ENCODE peak calls at places on chromosomes 4 and X, in five cellular contexts. One of them, this sample, is unnamed.

GRCh38 chr4:25532579-25532978 is 123.1 kb upstream of the SLC34A2 start:
- DNase-seq in HepG2: no peak
- DNase-seq in HEK293T: no peak
- DNase-seq in GM12878: no peak
- DNase-seq in H1: no peak
- DNase-seq in this sample: no peak

GRCh38 chrX:39532761-39533160 is 565.0 kb downstream of the BCOR start:
- DNase-seq in GM12878: no peak
- DNase-seq in H1: no peak
- DNase-seq in HepG2: no peak
- DNase-seq in HEK293T: no peak
- DNase-seq in this sample: no peak

GRCh38 chr4:62917649-62918048 is 1491.6 kb downstream of the TECRL start:
- DNase-seq in GM12878: no peak
- DNase-seq in H1: no peak
- DNase-seq in HepG2: no peak
- DNase-seq in HEK293T: no peak
- DNase-seq in this sample: no peak

GRCh38 chr4:13558881-13559280 is 14.6 kb upstream of the NKX3-2 start:
- DNase-seq in H1: no peak
- DNase-seq in GM12878: no peak
- DNase-seq in HepG2: no peak
- DNase-seq in HEK293T: no peak
- DNase-seq in this sample: no peak

GRCh38 chr4:8419222-8420041 is 21.1 kb downstream of the ACOX3 start:
- DNase-seq in HepG2: no peak
- DNase-seq in HEK293T: no peak
- DNase-seq in H1: no peak
- DNase-seq in GM12878: peak; percentile 37
- DNase-seq in this sample: no peak

GRCh38 chr4:27861381-27861787 is 1000.7 kb downstream of the STIM2 start:
- DNase-seq in GM12878: no peak
- DNase-seq in HEK293T: peak; percentile 4
- DNase-seq in H1: peak; percentile 25
- DNase-seq in HepG2: peak; percentile 25
- DNase-seq in this sample: peak; percentile 46

GRCh38 chr4:2290974-2291704 is 29.2 kb upstream of the MXD4 start:
- DNase-seq in HEK293T: no peak
- DNase-seq in GM12878: no peak
- DNase-seq in HepG2: no peak
- DNase-seq in H1: no peak
- DNase-seq in this sample: no peak

GRCh38 chr4:173477016-173477415 is 53.0 kb downstream of the HAND2 start:
- DNase-seq in GM12878: no peak
- DNase-seq in H1: no peak
- DNase-seq in HepG2: no peak
- DNase-seq in HEK293T: no peak
- DNase-seq in this sample: no peak

GRCh38 chr4:107709916-107710315 is 10.1 kb downstream of the PAPSS1 start:
- DNase-seq in HEK293T: no peak
- DNase-seq in HepG2: no peak
- DNase-seq in H1: no peak
- DNase-seq in GM12878: no peak
- DNase-seq in this sample: no peak

GRCh38 chr4:122758033-122758432 is 25.5 kb downstream of the BBS12 start:
- DNase-seq in GM12878: no peak
- DNase-seq in HepG2: no peak
- DNase-seq in H1: no peak
- DNase-seq in HEK293T: peak; percentile 14
- DNase-seq in this sample: no peak

GRCh38 chr4:99088485-99089365 is at the start of gene ADH5:
- DNase-seq in GM12878: peak; percentile 51
- DNase-seq in H1: peak; percentile 44
- DNase-seq in HEK293T: peak; percentile 92
- DNase-seq in HepG2: peak; percentile 78
- DNase-seq in this sample: peak; percentile 65

GRCh38 chr4:123421942-123422781 is 25.6 kb downstream of the SPRY1 start:
- DNase-seq in HEK293T: no peak
- DNase-seq in H1: no peak
- DNase-seq in HepG2: no peak
- DNase-seq in GM12878: no peak
- DNase-seq in this sample: no peak

GRCh38 chr4:56229947-56230346 is 157.3 kb downstream of the AASDH start:
- DNase-seq in HepG2: no peak
- DNase-seq in H1: no peak
- DNase-seq in HEK293T: no peak
- DNase-seq in GM12878: no peak
- DNase-seq in this sample: no peak

GRCh38 chr4:176193898-176194297 is 1.5 kb downstream of the SPATA4 start:
- DNase-seq in HepG2: no peak
- DNase-seq in GM12878: no peak
- DNase-seq in H1: no peak
- DNase-seq in HEK293T: no peak
- DNase-seq in this sample: no peak

GRCh38 chr4:1337376-1337831 is 9.6 kb upstream of the UVSSA start:
- DNase-seq in HepG2: peak; percentile 29
- DNase-seq in H1: no peak
- DNase-seq in GM12878: no peak
- DNase-seq in HEK293T: no peak
- DNase-seq in this sample: no peak

GRCh38 chrX:81168391-81168790 is 33.3 kb downstream of the HMGN5 start:
- DNase-seq in HEK293T: no peak
- DNase-seq in H1: no peak
- DNase-seq in HepG2: no peak
- DNase-seq in GM12878: no peak
- DNase-seq in this sample: no peak

GRCh38 chr4:108333353-108333920 is 164.7 kb upstream of the LEF1 start:
- DNase-seq in HEK293T: no peak
- DNase-seq in H1: no peak
- DNase-seq in GM12878: no peak
- DNase-seq in HepG2: no peak
- DNase-seq in this sample: no peak

GRCh38 chr4:42636591-42636990 is 20.3 kb downstream of the ATP8A1 start:
- DNase-seq in HEK293T: no peak
- DNase-seq in GM12878: no peak
- DNase-seq in H1: no peak
- DNase-seq in HepG2: no peak
- DNase-seq in this sample: no peak

GRCh38 chr4:170035231-170035630 is 9.0 kb upstream of the MFAP3L start:
- DNase-seq in GM12878: no peak
- DNase-seq in HepG2: no peak
- DNase-seq in HEK293T: no peak
- DNase-seq in H1: no peak
- DNase-seq in this sample: no peak

GRCh38 chr4:110869862-110870577 is 247.1 kb upstream of the PITX2 start:
- DNase-seq in H1: no peak
- DNase-seq in GM12878: peak; percentile 13
- DNase-seq in HEK293T: no peak
- DNase-seq in HepG2: no peak
- DNase-seq in this sample: no peak

GRCh38 chr4:156962551-156962974 is 9.0 kb downstream of the PDGFC start:
- DNase-seq in H1: no peak
- DNase-seq in GM12878: no peak
- DNase-seq in HepG2: peak; percentile 66
- DNase-seq in HEK293T: no peak
- DNase-seq in this sample: no peak

GRCh38 chr4:94561249-94562024 is 109.7 kb downstream of the PDLIM5 start:
- DNase-seq in HEK293T: no peak
- DNase-seq in HepG2: no peak
- DNase-seq in GM12878: no peak
- DNase-seq in H1: no peak
- DNase-seq in this sample: no peak

GRCh38 chrX:39736219-39737211 is 361.2 kb downstream of the BCOR start:
- DNase-seq in GM12878: no peak
- DNase-seq in HepG2: no peak
- DNase-seq in HEK293T: no peak
- DNase-seq in H1: no peak
- DNase-seq in this sample: no peak

GRCh38 chr4:186846426-186846825 is 122.8 kb upstream of the FAT1 start:
- DNase-seq in HepG2: no peak
- DNase-seq in GM12878: no peak
- DNase-seq in HEK293T: no peak
- DNase-seq in H1: no peak
- DNase-seq in this sample: no peak

GRCh38 chrX:111465664-111466063 is 45.8 kb upstream of the SERTM2 start:
- DNase-seq in HepG2: no peak
- DNase-seq in HEK293T: no peak
- DNase-seq in GM12878: no peak
- DNase-seq in H1: no peak
- DNase-seq in this sample: peak; percentile 36

GRCh38 chr4:185925910-185926360 is 113.9 kb upstream of the SORBS2 start:
- DNase-seq in H1: no peak
- DNase-seq in HEK293T: peak; percentile 49
- DNase-seq in HepG2: no peak
- DNase-seq in GM12878: no peak
- DNase-seq in this sample: no peak

GRCh38 chr4:5887361-5888221 is 5.3 kb downstream of the CRMP1 start:
- DNase-seq in HepG2: no peak
- DNase-seq in GM12878: no peak
- DNase-seq in HEK293T: no peak
- DNase-seq in H1: no peak
- DNase-seq in this sample: no peak

DNA sequence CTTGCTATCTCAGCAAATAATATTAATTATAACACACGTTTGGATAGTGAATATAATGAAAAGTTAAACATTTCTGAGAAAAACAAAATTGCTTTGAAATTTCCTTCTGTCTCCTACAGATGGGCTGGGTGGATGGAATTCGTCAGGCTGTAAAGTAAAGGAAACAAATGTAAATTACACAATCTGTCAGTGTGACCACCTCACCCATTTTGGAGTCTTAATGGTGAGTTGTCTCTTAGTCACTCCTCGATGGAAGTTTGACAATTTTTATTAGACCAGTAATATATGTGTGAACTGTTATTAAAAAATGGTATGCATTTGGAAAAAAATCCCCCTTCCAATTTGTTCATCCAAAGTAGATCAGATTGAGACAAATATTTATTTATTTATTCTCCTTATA is 92.5 kb upstream of the BRS3 start:
- DNase-seq in HepG2: no peak
- DNase-seq in HEK293T: no peak
- DNase-seq in H1: no peak
- DNase-seq in GM12878: no peak
- DNase-seq in this sample: no peak
- TF ChIP-seq SUZ12 in HepG2: no peak
- TF ChIP-seq SUZ12 in HEK293T: no peak
- TF ChIP-seq SUZ12 in H1: no peak
- TF ChIP-seq SUZ12 in GM12878: no peak
- TF ChIP-seq SUZ12 in this sample: no peak

GRCh38 chrX:34584781-34585180 is 72.3 kb downstream of the TMEM47 start:
- DNase-seq in HEK293T: no peak
- DNase-seq in H1: no peak
- DNase-seq in HepG2: no peak
- DNase-seq in GM12878: no peak
- DNase-seq in this sample: no peak

GRCh38 chrX:34586936-34587335 is 70.1 kb downstream of the TMEM47 start:
- DNase-seq in HepG2: no peak
- DNase-seq in GM12878: no peak
- DNase-seq in HEK293T: no peak
- DNase-seq in H1: no peak
- DNase-seq in this sample: no peak

GRCh38 chrX:34585561-34585960 is 71.5 kb downstream of the TMEM47 start:
- DNase-seq in H1: no peak
- DNase-seq in GM12878: no peak
- DNase-seq in HEK293T: no peak
- DNase-seq in HepG2: no peak
- DNase-seq in this sample: no peak

DNA sequence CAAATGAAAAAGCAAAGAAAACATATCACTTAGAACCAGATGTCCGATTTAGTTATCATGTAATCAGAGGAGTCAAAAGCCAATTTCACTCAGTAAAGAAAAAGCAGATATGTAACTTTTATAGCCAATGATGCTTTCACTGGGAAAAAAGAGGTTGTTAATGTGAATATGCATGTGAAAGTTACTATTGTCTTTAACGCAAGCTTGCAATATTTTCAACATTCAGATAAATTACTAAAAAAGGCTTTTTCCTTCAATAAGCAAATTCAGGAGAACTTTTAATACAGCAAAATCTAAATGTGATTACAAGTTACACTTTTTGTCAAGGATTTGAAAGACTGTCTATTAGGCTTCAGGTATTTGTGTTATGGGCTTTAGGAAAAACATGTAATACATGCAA is 70.6 kb downstream of the TMEM47 start:
- DNase-seq in HEK293T: no peak
- DNase-seq in H1: no peak
- DNase-seq in GM12878: no peak
- DNase-seq in HepG2: no peak
- DNase-seq in this sample: no peak
- TF ChIP-seq SUZ12 in HEK293T: no peak
- TF ChIP-seq SUZ12 in H1: no peak
- TF ChIP-seq SUZ12 in GM12878: no peak
- TF ChIP-seq SUZ12 in HepG2: no peak
- TF ChIP-seq SUZ12 in this sample: no peak

GRCh38 chr4:12118651-12119213 is 690.0 kb upstream of the HS3ST1 start:
- DNase-seq in HepG2: no peak
- DNase-seq in HEK293T: no peak
- DNase-seq in GM12878: no peak
- DNase-seq in H1: no peak
- DNase-seq in this sample: no peak
- TF ChIP-seq SUZ12 in HepG2: no peak
- TF ChIP-seq SUZ12 in HEK293T: no peak
- TF ChIP-seq SUZ12 in GM12878: no peak
- TF ChIP-seq SUZ12 in H1: no peak
- TF ChIP-seq SUZ12 in this sample: no peak

GRCh38 chrX:154380153-154380552 is 1.1 kb downstream of the EMD start:
- DNase-seq in HEK293T: no peak
- DNase-seq in H1: no peak
- DNase-seq in HepG2: no peak
- DNase-seq in GM12878: no peak
- DNase-seq in this sample: no peak
- TF ChIP-seq SUZ12 in HEK293T: no peak
- TF ChIP-seq SUZ12 in H1: no peak
- TF ChIP-seq SUZ12 in HepG2: no peak
- TF ChIP-seq SUZ12 in GM12878: no peak
- TF ChIP-seq SUZ12 in this sample: no peak

GRCh38 chr4:39032218-39033085 is at the start of gene TMEM156:
- DNase-seq in HepG2: peak; percentile 12
- DNase-seq in GM12878: peak; percentile 82
- DNase-seq in H1: no peak
- DNase-seq in HEK293T: no peak
- DNase-seq in this sample: no peak
- TF ChIP-seq SUZ12 in HepG2: no peak
- TF ChIP-seq SUZ12 in GM12878: no peak
- TF ChIP-seq SUZ12 in H1: no peak
- TF ChIP-seq SUZ12 in HEK293T: no peak
- TF ChIP-seq SUZ12 in this sample: no peak

GRCh38 chr4:118918388-118918787 is 29.7 kb downstream of the SYNPO2 start:
- DNase-seq in H1: no peak
- DNase-seq in HEK293T: no peak
- DNase-seq in HepG2: no peak
- DNase-seq in GM12878: no peak
- DNase-seq in this sample: no peak
- TF ChIP-seq SUZ12 in H1: no peak
- TF ChIP-seq SUZ12 in HEK293T: no peak
- TF ChIP-seq SUZ12 in HepG2: no peak
- TF ChIP-seq SUZ12 in GM12878: no peak
- TF ChIP-seq SUZ12 in this sample: no peak